ENCODE peak calls at places on chromosome 1, in ten cellular contexts. Q is IMR-90, P is transverse colon, E is tibial nerve, O is uterus, C is esophagus squamous epithelium, K is right lobe of liver, Z is breast epithelium, F is upper lobe of left lung, L is suprapubic skin. R is an unnamed sample. For H3K27me3, the result is how much of the 10 kb centered on the place peaks cover.

GRCh38 chr1:101438359-101438758 is 201.5 kb downstream of the S1PR1 start:
- DNase-seq in E (no peak), F (no peak), K (no peak), Q (peak), O (no peak), P (no peak), Z (no peak), C (no peak), L (no peak), R (no peak)

GRCh38 chr1:43358121-43358745 is 548 bp upstream of the CDC20 start:
- DNase-seq in O (no peak), P (peak), K (no peak), C (no peak), L (no peak), Q (peak), Z (no peak), E (no peak), F (peak), R (no peak)

GRCh38 chr1:30479576-30479975 is 243.8 kb downstream of the MATN1 start:
- DNase-seq in O (no peak), P (no peak), C (no peak), Q (no peak), F (no peak), E (no peak), L (no peak), K (no peak), Z (no peak), R (no peak)

GRCh38 chr1:2192031-2192995 is 2.3 kb downstream of the FAAP20 start:
- DNase-seq in Q (peak), C (no peak), K (no peak), F (peak), L (no peak), P (no peak), E (peak), O (peak), Z (no peak), R (peak)

GRCh38 chr1:99539131-99539530 is 106.8 kb upstream of the PALMD start:
- DNase-seq in F (no peak), E (no peak), Q (no peak), K (no peak), L (no peak), Z (no peak), O (no peak), C (no peak), P (no peak), R (no peak)

GRCh38 chr1:21874328-21874727 is 62.3 kb downstream of the LDLRAD2 start:
- DNase-seq in K (no peak), Z (no peak), Q (no peak), P (no peak), L (no peak), O (no peak), C (no peak), E (no peak), F (peak), R (no peak)

GRCh38 chr1:177857285-177857684 is 112.6 kb downstream of the SEC16B start:
- DNase-seq in K (no peak), Z (no peak), L (no peak), Q (no peak), F (no peak), P (no peak), C (no peak), O (no peak), E (no peak), R (no peak)

GRCh38 chr1:164440222-164440621 is 118.8 kb upstream of the PBX1 start:
- DNase-seq in Q (no peak), Z (no peak), K (no peak), P (no peak), C (no peak), E (no peak), L (no peak), F (no peak), O (peak), R (peak)

GRCh38 chr1:101196668-101197067 is 40.2 kb upstream of the S1PR1 start:
- DNase-seq in Q (no peak), P (no peak), C (no peak), O (no peak), L (no peak), K (no peak), F (no peak), E (no peak), Z (no peak), R (no peak)

GRCh38 chr1:9086796-9087195 is 17.4 kb upstream of the SLC2A5 start:
- DNase-seq in C (no peak), Z (no peak), P (no peak), F (no peak), K (no peak), O (no peak), Q (no peak), E (no peak), L (no peak), R (no peak)

GRCh38 chr1:56915960-56916359 is 49.9 kb downstream of the C8B start:
- DNase-seq in Q (no peak), O (no peak), C (no peak), F (no peak), Z (no peak), K (peak), P (no peak), E (no peak), L (no peak), R (no peak)

GRCh38 chr1:28256197-28256827 is 3.0 kb upstream of the SESN2 start:
- DNase-seq in L (no peak), C (no peak), E (no peak), P (no peak), K (no peak), O (no peak), Q (no peak), F (no peak), Z (no peak), R (no peak)

GRCh38 chr1:5514519-5515183 is 477.6 kb downstream of the NPHP4 start:
- DNase-seq in C (no peak), Q (peak), O (no peak), F (peak), K (peak), Z (peak), P (peak), E (peak), L (no peak), R (no peak)

GRCh38 chr1:240693844-240694243 is 81.9 kb upstream of the GREM2 start:
- DNase-seq in F (no peak), C (no peak), L (no peak), Z (no peak), Q (no peak), O (no peak), E (no peak), P (no peak), K (no peak), R (no peak)

GRCh38 chr1:99180915-99181314 is 83.4 kb upstream of the PLPPR4 start:
- DNase-seq in Z (no peak), O (no peak), C (no peak), E (no peak), Q (no peak), F (no peak), K (no peak), L (no peak), P (no peak), R (no peak)

GRCh38 chr1:29213055-29213454 is 17.7 kb downstream of the MECR start:
- DNase-seq in K (no peak), Z (no peak), C (no peak), O (no peak), P (no peak), F (no peak), E (no peak), L (no peak), Q (no peak), R (no peak)

GRCh38 chr1:228555074-228555989 is 68.2 kb downstream of the RNF187 start:
- DNase-seq in O (no peak), F (peak), K (no peak), Q (no peak), Z (no peak), C (no peak), P (no peak), E (no peak), L (peak), R (no peak)

GRCh38 chr1:154325583-154326545 is 539 bp downstream of the ATP8B2 start:
- DNase-seq in Q (peak), K (peak), C (no peak), L (peak), F (peak), E (peak), Z (no peak), O (peak), P (peak), R (peak)

GRCh38 chr1:13766906-13767564 is 67.0 kb downstream of the PRDM2 start:
- DNase-seq in O (no peak), F (no peak), E (no peak), P (no peak), K (no peak), Q (peak), Z (no peak), C (no peak), L (no peak), R (no peak)

GRCh38 chr1:13763264-13763663 is 63.3 kb downstream of the PRDM2 start:
- DNase-seq in O (no peak), C (no peak), P (no peak), Q (no peak), E (no peak), Z (no peak), K (no peak), L (no peak), F (no peak), R (no peak)

GRCh38 chr1:13764533-13764932 is 64.5 kb downstream of the PRDM2 start:
- DNase-seq in L (no peak), F (no peak), P (no peak), K (no peak), Q (peak), C (no peak), E (no peak), O (no peak), Z (no peak), R (no peak)

GRCh38 chr1:13763991-13764390 is 64.0 kb downstream of the PRDM2 start:
- DNase-seq in F (no peak), O (no peak), K (no peak), Z (no peak), Q (no peak), P (no peak), L (no peak), E (no peak), C (no peak), R (no peak)

GRCh38 chr1:13764933-13765332 is 64.9 kb downstream of the PRDM2 start:
- DNase-seq in Q (no peak), O (no peak), P (no peak), K (no peak), L (no peak), Z (no peak), F (no peak), C (no peak), E (no peak), R (no peak)
- TF ChIP-seq CTCF in Q (no peak), O (no peak), P (no peak), K (no peak), L (no peak), Z (no peak), F (no peak), C (no peak), E (no peak), R (no peak)

GRCh38 chr1:218671573-218671972 is 326.4 kb downstream of the TGFB2 start:
- DNase-seq in C (no peak), Z (no peak), K (no peak), E (no peak), O (no peak), F (no peak), P (no peak), L (no peak), Q (peak), R (no peak)

GRCh38 chr1:218673170-218673569 is 328.0 kb downstream of the TGFB2 start:
- DNase-seq in O (no peak), F (no peak), E (no peak), P (no peak), C (no peak), Z (no peak), K (no peak), Q (no peak), L (no peak), R (no peak)

GRCh38 chr1:218670875-218671274 is 325.7 kb downstream of the TGFB2 start:
- DNase-seq in C (no peak), F (no peak), E (no peak), Z (no peak), O (no peak), L (no peak), P (no peak), K (no peak), Q (no peak), R (no peak)

GRCh38 chr1:218676991-218677390 is 331.9 kb downstream of the TGFB2 start:
- DNase-seq in L (no peak), P (no peak), K (no peak), F (no peak), E (no peak), Q (no peak), C (no peak), Z (no peak), O (no peak), R (no peak)

DNA sequence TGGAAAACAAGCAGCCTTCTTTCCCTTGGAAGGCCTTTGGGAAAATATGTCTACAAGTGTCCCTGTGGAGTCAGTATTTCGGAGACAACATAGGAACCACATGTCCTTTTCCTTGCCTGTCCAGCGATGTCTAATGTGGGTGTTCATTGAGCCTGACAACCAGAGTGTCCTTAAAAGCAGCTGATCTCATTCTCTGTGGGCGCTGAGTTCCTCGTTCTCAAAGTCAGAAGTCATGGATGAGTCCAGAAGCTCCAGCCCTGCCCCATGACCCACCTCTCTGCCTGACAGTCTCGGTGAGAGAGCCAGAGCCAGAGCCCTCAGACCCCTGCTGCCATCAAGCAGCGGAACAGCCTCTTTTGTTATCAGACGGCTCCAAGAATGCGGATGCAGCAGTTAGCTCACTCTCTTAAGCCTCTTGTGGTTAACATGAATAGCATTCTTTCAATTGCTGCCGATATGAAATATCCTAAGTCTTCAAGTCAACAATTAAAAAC is 329.2 kb downstream of the TGFB2 start:
- DNase-seq in Z (no peak), E (peak), C (no peak), O (no peak), Q (peak), P (no peak), F (no peak), K (no peak), L (no peak), R (no peak)
- TF ChIP-seq POLR2A in Z (no peak), E (no peak), C (no peak), O (no peak), Q (no peak), P (no peak), F (no peak), K (no peak), L (no peak), R (no peak)

GRCh38 chr1:110979154-110979553 is 15.4 kb upstream of the LRIF1 start:
- DNase-seq in K (no peak), P (no peak), L (no peak), E (no peak), F (no peak), Z (no peak), C (no peak), Q (no peak), O (no peak), R (no peak)

GRCh38 chr1:110975265-110975664 is 11.5 kb upstream of the LRIF1 start:
- DNase-seq in Z (no peak), F (no peak), O (no peak), E (no peak), Q (no peak), L (no peak), P (no peak), C (no peak), K (no peak), R (no peak)

DNA sequence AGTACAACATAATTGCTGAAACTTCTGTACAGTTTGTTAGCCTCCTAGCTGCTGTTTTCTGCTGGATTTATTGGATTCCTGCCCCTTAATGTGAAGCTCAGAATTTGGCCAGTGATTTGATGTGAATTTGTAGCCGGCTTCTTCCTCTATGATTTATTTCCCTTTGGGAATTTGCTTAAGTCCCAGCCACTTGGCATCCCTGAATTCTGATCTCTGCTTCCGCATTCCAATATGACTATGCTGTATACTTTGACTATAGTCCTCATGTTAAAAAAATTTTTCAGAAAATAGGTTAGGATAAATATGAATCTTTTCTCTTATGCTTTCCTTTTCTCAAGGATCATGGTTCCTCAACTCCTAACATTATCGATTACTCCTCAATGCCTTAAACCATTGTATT is 12.4 kb upstream of the LRIF1 start:
- DNase-seq in C (no peak), F (no peak), E (no peak), K (no peak), L (no peak), Z (no peak), P (no peak), O (no peak), Q (peak), R (no peak)
- H3K27me3 ChIP-seq in C (under half), F (under half), E (under half), K (under half), L (under half), Z (under half), P (under half), O (under half), Q (under half), R (under half)

GRCh38 chr1:20010016-20010415 is 30.6 kb upstream of the PLA2G2A start:
- DNase-seq in Z (no peak), Q (no peak), K (no peak), E (no peak), C (no peak), L (no peak), P (no peak), F (no peak), O (no peak), R (no peak)
- TF ChIP-seq CTCF in Z (no peak), Q (no peak), K (no peak), E (no peak), C (no peak), L (no peak), P (no peak), F (no peak), O (no peak), R (no peak)

DNA sequence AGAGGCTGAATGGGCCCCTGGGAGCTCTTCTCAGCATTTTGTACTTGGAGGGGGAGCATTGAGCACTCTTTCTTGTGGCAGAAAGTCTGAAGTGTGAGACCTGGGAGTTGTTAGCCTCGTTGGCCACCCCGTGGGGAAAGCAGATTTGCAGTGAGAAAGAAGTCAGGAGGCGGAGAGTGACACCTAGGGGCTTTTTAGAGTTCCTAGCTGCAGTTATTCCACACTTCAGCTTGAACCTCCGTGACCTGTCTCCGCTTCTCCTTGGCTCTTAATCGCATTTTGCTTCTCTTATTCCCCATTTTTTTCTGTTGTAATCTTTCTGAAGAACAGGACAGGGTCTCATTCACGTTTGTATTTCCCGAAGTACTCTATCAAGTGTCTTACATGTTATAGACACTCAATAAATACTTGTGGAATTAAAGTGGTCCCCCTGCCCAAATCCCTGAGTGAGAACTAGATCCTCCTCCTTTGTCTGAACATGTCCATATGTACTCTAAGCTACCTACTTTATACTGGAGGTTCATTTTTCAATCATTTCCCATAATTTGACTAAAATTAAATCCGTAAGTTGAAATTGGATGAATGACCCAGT is 14.5 kb upstream of the C1orf141 start:
- DNase-seq in K (no peak), Z (peak), Q (peak), O (peak), F (no peak), L (no peak), E (peak), C (peak), P (peak), R (peak)
- TF ChIP-seq POLR2A in K (no peak), Z (no peak), Q (peak), O (no peak), F (no peak), L (no peak), E (no peak), C (no peak), P (no peak), R (no peak)

GRCh38 chr1:52926864-52927218 is 235 bp upstream of the SCP2 start:
- DNase-seq in C (no peak), Z (no peak), K (no peak), E (no peak), L (no peak), O (no peak), F (no peak), Q (no peak), P (no peak), R (no peak)

GRCh38 chr1:52925571-52926005 is 1.5 kb upstream of the SCP2 start:
- DNase-seq in K (no peak), E (no peak), Z (no peak), O (peak), Q (no peak), L (no peak), P (no peak), C (no peak), F (no peak), R (no peak)

GRCh38 chr1:52928083-52928404 is 968 bp downstream of the SCP2 start:
- DNase-seq in C (no peak), O (no peak), Z (no peak), E (no peak), K (no peak), F (no peak), P (no peak), Q (no peak), L (no peak), R (no peak)

GRCh38 chr1:52929019-52929418 is 1.9 kb downstream of the SCP2 start:
- DNase-seq in F (no peak), O (no peak), E (no peak), Q (no peak), C (no peak), K (no peak), Z (no peak), L (no peak), P (no peak), R (no peak)

DNA sequence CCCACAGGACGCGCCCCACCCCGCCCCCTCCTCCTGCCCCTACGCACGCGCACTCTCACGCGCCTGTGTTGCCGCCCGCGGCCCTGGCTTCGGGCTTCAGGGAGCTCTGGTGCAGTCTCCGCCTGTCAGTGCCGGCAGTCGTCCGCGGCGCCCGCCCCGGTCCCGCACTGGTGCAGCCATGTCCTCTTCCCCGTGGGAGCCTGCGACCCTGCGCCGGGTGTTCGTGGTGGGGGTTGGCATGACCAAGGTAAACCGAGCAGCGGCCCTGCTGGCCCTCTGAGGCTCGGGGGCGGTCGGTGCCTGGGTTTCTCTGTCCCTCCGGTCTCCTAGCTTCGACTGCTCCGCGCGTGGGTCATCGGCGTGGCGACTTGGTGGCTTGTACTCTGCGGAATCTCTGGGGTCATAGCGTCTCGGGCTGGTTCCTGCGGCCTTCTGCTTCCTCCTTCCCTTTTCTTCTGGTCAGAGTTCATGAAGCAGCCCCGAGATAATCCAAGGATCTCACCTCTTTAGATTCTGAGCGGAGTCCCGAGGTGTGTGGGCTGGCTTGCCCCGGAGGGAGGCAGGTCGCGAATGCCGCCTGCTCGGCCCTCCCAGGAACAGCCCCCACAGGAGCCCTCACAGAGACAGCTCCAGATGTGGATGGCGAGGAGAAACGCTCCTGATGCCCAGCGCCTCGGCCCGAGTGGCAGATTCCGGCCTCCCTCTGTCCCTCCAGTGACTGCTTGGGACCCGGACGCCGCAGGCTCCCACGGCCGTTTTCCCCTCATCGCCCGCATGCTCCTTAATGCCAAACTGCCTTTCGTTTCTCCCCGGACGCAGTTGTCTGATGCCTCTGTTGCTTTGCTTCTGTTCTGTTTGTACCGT is at the start of gene SCP2:
- DNase-seq in O (peak), Q (peak), F (peak), Z (peak), C (no peak), L (peak), P (peak), E (peak), K (peak), R (peak)
- H3K27me3 ChIP-seq in O (under half), Q (under half), F (under half), Z (under half), C (under half), L (under half), P (under half), E (under half), K (under half), R (under half)

DNA sequence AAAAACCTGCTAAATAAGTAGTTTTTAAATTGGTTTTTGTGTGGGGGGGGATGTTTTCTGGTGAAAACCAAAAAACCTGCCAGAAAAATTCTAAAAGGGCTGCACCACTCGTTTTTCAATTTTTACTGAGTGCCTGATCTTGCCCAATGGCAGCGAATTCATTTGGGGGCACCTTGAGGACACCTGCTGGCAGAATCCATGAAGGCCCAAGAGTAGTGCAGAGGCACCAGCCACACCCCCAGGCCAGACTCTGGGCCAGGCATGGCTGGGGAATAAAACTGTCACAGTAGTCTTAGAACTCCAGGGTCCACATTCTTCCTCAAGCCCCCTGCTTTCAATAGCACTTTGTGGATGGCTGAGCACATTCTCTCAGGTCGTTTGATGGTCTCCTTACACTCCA is 50.3 kb downstream of the GLIS1 start:
- DNase-seq in P (no peak), L (no peak), K (no peak), Z (no peak), Q (no peak), E (no peak), F (no peak), C (no peak), O (no peak), R (no peak)
- TF ChIP-seq CTCF in P (no peak), L (no peak), K (no peak), Z (no peak), Q (peak), E (no peak), F (no peak), C (no peak), O (no peak), R (no peak)

R was measured in sigmoid colon.